ENCODE peak calls at places on chromosomes 13 and 19, in seven cellular contexts. One of them, this sample, is unnamed.
A peak's percentile ranks its signal among the peaks of the same experiment; 100 is the strongest.

GRCh38 chr13:113746143-113746525 is 12.9 kb upstream of the TMEM255B start:
- DNase-seq in astrocyte: no peak
- DNase-seq in transverse colon: peak; percentile 52
- DNase-seq in HL-60: no peak
- DNase-seq in esophagus squamous epithelium: no peak
- DNase-seq in RWPE1: no peak
- DNase-seq in breast epithelium: no peak
- DNase-seq in this sample: no peak

GRCh38 chr13:100361504-100361903 is 227.1 kb downstream of the GGACT start:
- DNase-seq in HL-60: no peak
- DNase-seq in esophagus squamous epithelium: no peak
- DNase-seq in breast epithelium: no peak
- DNase-seq in astrocyte: peak; percentile 57
- DNase-seq in RWPE1: no peak
- DNase-seq in transverse colon: no peak
- DNase-seq in this sample: no peak

GRCh38 chr19:32599736-32600157 is 18.8 kb downstream of the PDCD5 start:
- DNase-seq in breast epithelium: no peak
- DNase-seq in transverse colon: peak; percentile 25
- DNase-seq in esophagus squamous epithelium: no peak
- DNase-seq in RWPE1: peak; percentile 52
- DNase-seq in HL-60: peak; percentile 46
- DNase-seq in astrocyte: peak; percentile 44
- DNase-seq in this sample: peak; percentile 7

GRCh38 chr13:99908129-99908805 is 63.3 kb downstream of the ZIC5 start:
- DNase-seq in RWPE1: no peak
- DNase-seq in transverse colon: no peak
- DNase-seq in breast epithelium: no peak
- DNase-seq in HL-60: no peak
- DNase-seq in astrocyte: peak; percentile 23
- DNase-seq in esophagus squamous epithelium: no peak
- DNase-seq in this sample: no peak

GRCh38 chr19:13835791-13836723 is 40.8 kb downstream of the ZSWIM4 start:
- DNase-seq in HL-60: peak; percentile 98
- DNase-seq in breast epithelium: no peak
- DNase-seq in transverse colon: no peak
- DNase-seq in esophagus squamous epithelium: no peak
- DNase-seq in astrocyte: no peak
- DNase-seq in RWPE1: no peak
- DNase-seq in this sample: no peak

GRCh38 chr13:40994581-40995230 is 24.4 kb downstream of the ELF1 start:
- DNase-seq in astrocyte: no peak
- DNase-seq in breast epithelium: no peak
- DNase-seq in esophagus squamous epithelium: no peak
- DNase-seq in RWPE1: no peak
- DNase-seq in HL-60: no peak
- DNase-seq in transverse colon: no peak
- DNase-seq in this sample: no peak

GRCh38 chr13:34044041-34044440 is 226.1 kb downstream of the RFC3 start:
- DNase-seq in RWPE1: no peak
- DNase-seq in transverse colon: no peak
- DNase-seq in breast epithelium: no peak
- DNase-seq in HL-60: no peak
- DNase-seq in astrocyte: peak; percentile 75
- DNase-seq in esophagus squamous epithelium: no peak
- DNase-seq in this sample: no peak

GRCh38 chr13:33232883-33233282 is 52.7 kb downstream of the STARD13 start:
- DNase-seq in astrocyte: no peak
- DNase-seq in RWPE1: no peak
- DNase-seq in HL-60: no peak
- DNase-seq in transverse colon: no peak
- DNase-seq in breast epithelium: no peak
- DNase-seq in esophagus squamous epithelium: no peak
- DNase-seq in this sample: no peak

GRCh38 chr13:75744127-75744526 is 108.0 kb downstream of the LMO7 start:
- DNase-seq in breast epithelium: no peak
- DNase-seq in esophagus squamous epithelium: no peak
- DNase-seq in RWPE1: no peak
- DNase-seq in transverse colon: no peak
- DNase-seq in HL-60: no peak
- DNase-seq in astrocyte: no peak
- DNase-seq in this sample: no peak

GRCh38 chr19:522726-523125 is 8.8 kb upstream of the CDC34 start:
- DNase-seq in transverse colon: no peak
- DNase-seq in astrocyte: no peak
- DNase-seq in HL-60: no peak
- DNase-seq in esophagus squamous epithelium: no peak
- DNase-seq in breast epithelium: no peak
- DNase-seq in RWPE1: no peak
- DNase-seq in this sample: no peak

GRCh38 chr19:10593820-10594637 is 6.9 kb upstream of the AP1M2 start:
- DNase-seq in HL-60: peak; percentile 24
- DNase-seq in esophagus squamous epithelium: no peak
- DNase-seq in RWPE1: no peak
- DNase-seq in breast epithelium: no peak
- DNase-seq in astrocyte: no peak
- DNase-seq in transverse colon: peak; percentile 53
- DNase-seq in this sample: peak; percentile 6

GRCh38 chr13:25177012-25177411 is 4.9 kb upstream of the AMER2 start:
- DNase-seq in esophagus squamous epithelium: no peak
- DNase-seq in HL-60: no peak
- DNase-seq in RWPE1: no peak
- DNase-seq in breast epithelium: no peak
- DNase-seq in astrocyte: no peak
- DNase-seq in transverse colon: no peak
- DNase-seq in this sample: no peak

GRCh38 chr19:19477705-19478383 is 37.5 kb downstream of the TSSK6 start:
- DNase-seq in esophagus squamous epithelium: no peak
- DNase-seq in astrocyte: no peak
- DNase-seq in breast epithelium: no peak
- DNase-seq in HL-60: no peak
- DNase-seq in RWPE1: no peak
- DNase-seq in transverse colon: peak; percentile 73
- DNase-seq in this sample: no peak

GRCh38 chr19:19471682-19472081 is 43.7 kb downstream of the TSSK6 start:
- DNase-seq in transverse colon: no peak
- DNase-seq in HL-60: no peak
- DNase-seq in esophagus squamous epithelium: no peak
- DNase-seq in RWPE1: no peak
- DNase-seq in breast epithelium: no peak
- DNase-seq in astrocyte: no peak
- DNase-seq in this sample: no peak

GRCh38 chr19:19470579-19470978 is 44.8 kb downstream of the TSSK6 start:
- DNase-seq in breast epithelium: no peak
- DNase-seq in HL-60: no peak
- DNase-seq in transverse colon: no peak
- DNase-seq in esophagus squamous epithelium: no peak
- DNase-seq in RWPE1: no peak
- DNase-seq in astrocyte: no peak
- DNase-seq in this sample: no peak

GRCh38 chr19:19475845-19476828 is 39.2 kb downstream of the TSSK6 start:
- DNase-seq in RWPE1: no peak
- DNase-seq in esophagus squamous epithelium: no peak
- DNase-seq in breast epithelium: no peak
- DNase-seq in astrocyte: no peak
- DNase-seq in HL-60: no peak
- DNase-seq in transverse colon: no peak
- DNase-seq in this sample: no peak

DNA sequence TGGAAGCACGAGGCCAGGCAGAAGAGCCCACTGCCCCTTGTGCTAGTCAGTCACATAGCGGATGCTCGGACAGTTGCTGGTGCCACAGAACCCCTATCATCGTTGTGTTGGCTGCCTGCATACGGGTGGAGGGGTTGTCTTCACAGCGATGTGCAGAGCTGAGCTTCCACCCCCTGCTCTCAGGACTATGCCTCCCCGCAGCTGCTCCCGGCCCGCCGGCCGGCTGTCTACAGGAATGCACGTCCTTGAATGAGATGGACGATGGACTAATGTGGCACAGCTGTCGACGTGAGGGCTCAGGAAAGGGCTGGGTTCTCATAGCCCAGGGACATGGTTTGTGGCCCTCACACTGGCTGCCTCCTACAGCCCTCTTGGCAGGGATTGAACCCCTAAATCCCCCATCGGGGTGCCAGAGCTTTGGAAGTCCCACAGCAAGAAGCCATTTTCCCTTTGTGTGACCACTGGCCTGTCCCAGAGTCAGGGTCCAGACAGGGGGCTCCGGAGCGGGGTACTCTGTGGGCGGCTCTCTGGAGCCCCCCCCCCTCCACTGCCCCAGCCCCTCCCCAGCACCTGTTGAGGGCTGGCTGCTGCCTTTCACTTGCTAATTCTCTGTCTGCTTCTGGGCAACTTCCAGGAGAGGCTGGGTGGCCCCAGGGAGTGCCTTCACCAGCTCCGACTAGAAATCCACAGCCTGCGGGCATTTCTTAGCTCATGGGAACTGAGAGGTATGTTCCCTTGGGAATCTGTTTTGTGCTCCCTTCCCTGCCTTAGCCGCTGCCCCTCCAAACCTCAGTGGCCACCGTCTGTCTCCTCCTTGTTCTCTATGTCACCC is 40.2 kb downstream of the TSSK6 start:
- DNase-seq in transverse colon: no peak
- DNase-seq in RWPE1: no peak
- DNase-seq in breast epithelium: no peak
- DNase-seq in HL-60: no peak
- DNase-seq in esophagus squamous epithelium: no peak
- DNase-seq in astrocyte: no peak
- DNase-seq in this sample: no peak
- H3K27ac ChIP-seq in transverse colon: no peak overlapping the region
- H3K27ac ChIP-seq in RWPE1: peak overlapping the region; percentile 30
- H3K27ac ChIP-seq in breast epithelium: no peak overlapping the region
- H3K27ac ChIP-seq in HL-60: no peak overlapping the region
- H3K27ac ChIP-seq in esophagus squamous epithelium: no peak overlapping the region
- H3K27ac ChIP-seq in astrocyte: no peak overlapping the region
- H3K27ac ChIP-seq in this sample: no peak overlapping the region

GRCh38 chr13:106133025-106133424 is 402.4 kb downstream of the EFNB2 start:
- DNase-seq in esophagus squamous epithelium: no peak
- DNase-seq in RWPE1: peak; percentile 57
- DNase-seq in transverse colon: no peak
- DNase-seq in astrocyte: peak; percentile 86
- DNase-seq in breast epithelium: no peak
- DNase-seq in HL-60: no peak
- DNase-seq in this sample: no peak
- H3K27ac ChIP-seq in esophagus squamous epithelium: no peak overlapping the region
- H3K27ac ChIP-seq in RWPE1: peak overlapping the region; percentile 73
- H3K27ac ChIP-seq in transverse colon: no peak overlapping the region
- H3K27ac ChIP-seq in astrocyte: peak overlapping the region; percentile 34
- H3K27ac ChIP-seq in breast epithelium: no peak overlapping the region
- H3K27ac ChIP-seq in HL-60: no peak overlapping the region
- H3K27ac ChIP-seq in this sample: no peak overlapping the region

DNA sequence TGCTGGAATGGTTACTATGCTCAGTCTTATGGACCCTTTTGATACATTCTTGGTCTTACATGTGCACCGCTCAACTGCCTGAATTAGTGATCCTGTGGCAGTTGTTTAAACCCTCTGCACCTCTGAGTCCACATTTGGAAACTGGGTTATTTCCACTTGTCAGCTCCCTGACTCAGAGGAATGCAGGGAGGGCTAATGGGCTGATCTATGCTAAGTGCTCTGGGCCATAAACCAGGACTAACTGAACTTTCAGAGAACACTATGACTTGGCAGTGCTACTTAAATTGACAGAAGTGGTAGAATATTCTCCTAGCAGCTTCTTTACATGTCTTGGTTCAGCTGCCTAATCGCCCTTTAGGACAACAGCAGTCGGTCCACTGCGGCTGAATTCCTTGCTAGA is 26.8 kb upstream of the MED4 start:
- DNase-seq in esophagus squamous epithelium: no peak
- DNase-seq in breast epithelium: no peak
- DNase-seq in astrocyte: no peak
- DNase-seq in HL-60: no peak
- DNase-seq in RWPE1: no peak
- DNase-seq in transverse colon: no peak
- DNase-seq in this sample: no peak
- H3K27ac ChIP-seq in esophagus squamous epithelium: no peak overlapping the region
- H3K27ac ChIP-seq in breast epithelium: no peak overlapping the region
- H3K27ac ChIP-seq in astrocyte: no peak overlapping the region
- H3K27ac ChIP-seq in HL-60: no peak overlapping the region
- H3K27ac ChIP-seq in RWPE1: no peak overlapping the region
- H3K27ac ChIP-seq in transverse colon: peak overlapping the region; percentile 54
- H3K27ac ChIP-seq in this sample: no peak overlapping the region

GRCh38 chr13:48594080-48594815 is 59.5 kb upstream of the CYSLTR2 start:
- DNase-seq in HL-60: no peak
- DNase-seq in esophagus squamous epithelium: no peak
- DNase-seq in transverse colon: no peak
- DNase-seq in astrocyte: no peak
- DNase-seq in RWPE1: no peak
- DNase-seq in breast epithelium: no peak
- DNase-seq in this sample: no peak

GRCh38 chr13:48595330-48596127 is 58.2 kb upstream of the CYSLTR2 start:
- DNase-seq in breast epithelium: no peak
- DNase-seq in RWPE1: peak; percentile 52
- DNase-seq in HL-60: peak; percentile 89
- DNase-seq in transverse colon: peak; percentile 64
- DNase-seq in esophagus squamous epithelium: no peak
- DNase-seq in astrocyte: peak; percentile 51
- DNase-seq in this sample: no peak

GRCh38 chr13:48590141-48590863 is 57.4 kb upstream of the RCBTB2 start:
- DNase-seq in esophagus squamous epithelium: no peak
- DNase-seq in breast epithelium: no peak
- DNase-seq in transverse colon: no peak
- DNase-seq in HL-60: no peak
- DNase-seq in RWPE1: no peak
- DNase-seq in astrocyte: no peak
- DNase-seq in this sample: no peak

GRCh38 chr13:48593551-48593950 is 60.2 kb upstream of the CYSLTR2 start:
- DNase-seq in HL-60: peak; percentile 59
- DNase-seq in breast epithelium: no peak
- DNase-seq in transverse colon: no peak
- DNase-seq in RWPE1: no peak
- DNase-seq in esophagus squamous epithelium: no peak
- DNase-seq in astrocyte: no peak
- DNase-seq in this sample: no peak

DNA sequence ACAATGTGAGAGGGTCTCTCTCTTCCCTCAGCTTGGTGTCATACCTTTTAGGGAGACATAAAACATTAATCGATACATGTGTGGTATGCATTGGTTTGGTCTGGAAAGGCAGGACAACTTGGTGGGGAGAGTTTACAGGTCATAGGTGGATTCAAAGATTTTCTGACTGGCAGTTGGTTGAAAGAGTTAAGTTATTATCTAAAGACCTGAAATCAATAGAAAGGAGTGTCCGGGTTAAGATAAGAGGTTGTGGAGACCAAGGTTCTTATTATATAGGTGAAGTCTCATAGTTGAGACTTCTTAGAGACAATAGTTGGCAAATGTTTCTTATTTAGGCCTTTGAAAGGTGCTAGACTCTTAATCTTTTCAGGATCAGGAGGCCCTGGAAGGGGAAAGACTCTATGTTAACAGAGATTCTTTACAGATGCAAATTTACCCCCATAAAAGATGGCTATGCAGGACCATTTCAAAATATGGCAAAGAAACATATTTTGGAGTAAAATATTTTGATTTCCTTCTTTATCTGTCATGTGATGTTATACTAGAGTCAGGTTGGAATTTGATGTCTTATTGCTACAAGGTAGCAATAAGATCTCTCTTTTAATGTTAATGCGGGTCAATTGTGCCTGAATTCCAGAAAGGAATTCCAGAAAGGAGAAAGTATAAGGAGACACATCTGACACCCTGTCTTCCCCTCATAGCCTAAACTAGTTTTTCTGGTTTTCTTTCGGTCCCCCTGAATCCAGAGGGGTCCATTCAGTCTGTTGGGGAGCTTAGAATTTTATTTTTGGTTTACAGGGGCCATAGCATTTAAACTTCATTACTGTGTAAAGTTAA is 59.2 kb upstream of the RCBTB2 start:
- DNase-seq in breast epithelium: no peak
- DNase-seq in esophagus squamous epithelium: no peak
- DNase-seq in transverse colon: no peak
- DNase-seq in RWPE1: no peak
- DNase-seq in astrocyte: no peak
- DNase-seq in HL-60: no peak
- DNase-seq in this sample: no peak
- H3K27ac ChIP-seq in breast epithelium: no peak overlapping the region
- H3K27ac ChIP-seq in esophagus squamous epithelium: no peak overlapping the region
- H3K27ac ChIP-seq in transverse colon: peak overlapping the region; percentile 19
- H3K27ac ChIP-seq in RWPE1: no peak overlapping the region
- H3K27ac ChIP-seq in astrocyte: no peak overlapping the region
- H3K27ac ChIP-seq in HL-60: no peak overlapping the region
- H3K27ac ChIP-seq in this sample: no peak overlapping the region

This sample was measured in caudate nucleus.